ENCODE peak calls at places on chromosomes 7 and 10, in seven cellular contexts. B is breast epithelium, S is prostate gland, O is K562, K is stomach, P is transverse colon, E is GM23338. T is an unnamed sample.

GRCh38 chr10:119251315-119251708 is 43.9 kb downstream of the GRK5 start:
- DNase-seq in B (no peak), E (no peak), P (no peak), K (no peak), O (peak; percentile 57), S (no peak), T (no peak)

GRCh38 chr10:79243211-79244067 is 103.8 kb upstream of the PPIF start:
- DNase-seq in K (peak; percentile 46), E (peak; percentile 80), S (no peak), O (no peak), P (peak; percentile 63), B (no peak), T (no peak)

GRCh38 chr7:64308019-64308275 is 5.8 kb upstream of the ZNF736 start:
- DNase-seq in P (peak; percentile 19), O (no peak), S (no peak), E (no peak), B (no peak), K (no peak), T (no peak)

GRCh38 chr7:24372973-24373372 is 89.0 kb downstream of the NPY start:
- DNase-seq in B (no peak), S (no peak), E (peak; percentile 28), K (no peak), O (no peak), P (no peak), T (no peak)

GRCh38 chr10:1498746-1499343 is 238.5 kb downstream of the ADARB2 start:
- DNase-seq in O (no peak), B (no peak), K (no peak), E (no peak), P (no peak), S (no peak), T (peak; percentile 45)

GRCh38 chr10:1939016-1939415 is 201.7 kb upstream of the ADARB2 start:
- DNase-seq in P (no peak), B (no peak), K (no peak), E (no peak), S (no peak), O (no peak), T (no peak)

GRCh38 chr7:90540406-90540805 is 55.7 kb upstream of the CDK14 start:
- DNase-seq in B (no peak), P (peak; percentile 56), K (no peak), O (no peak), S (no peak), E (no peak), T (no peak)

GRCh38 chr10:101941871-101942270 is 98.3 kb upstream of the KCNIP2 start:
- DNase-seq in S (no peak), K (no peak), P (no peak), B (no peak), O (no peak), E (no peak), T (no peak)

GRCh38 chr10:12780634-12781601 is 220.6 kb downstream of the CCDC3 start:
- DNase-seq in O (no peak), S (no peak), E (no peak), B (no peak), K (no peak), P (no peak), T (no peak)

GRCh38 chr10:122407375-122408125 is 33.0 kb downstream of the PLEKHA1 start:
- DNase-seq in K (no peak), E (no peak), B (no peak), S (no peak), P (no peak), O (no peak), T (no peak)

GRCh38 chr10:5525581-5526271 is 965 bp downstream of the CALML3 start:
- DNase-seq in K (peak; percentile 17), P (peak; percentile 6), S (no peak), E (no peak), O (no peak), B (no peak), T (no peak)

GRCh38 chr7:55026086-55026790 is 7.4 kb downstream of the EGFR start:
- DNase-seq in E (no peak), B (no peak), S (no peak), O (no peak), P (no peak), K (no peak), T (no peak)
- H3K4me1 ChIP-seq in E (no peaks in the 10 kb centered on the region), B (peaks cover 5% of the 10 kb centered on the region), S (peaks cover 3% of the 10 kb centered on the region), O (no peaks in the 10 kb centered on the region), P (peaks cover 14% of the 10 kb centered on the region), K (peaks cover 77% of the 10 kb centered on the region), T (no peaks in the 10 kb centered on the region)

GRCh38 chr10:116796469-116796868 is 52.8 kb upstream of the ENO4 start:
- DNase-seq in E (no peak), K (no peak), P (no peak), B (no peak), O (no peak), S (no peak), T (no peak)

GRCh38 chr10:116787018-116787674 is 44.8 kb upstream of the HSPA12A start:
- DNase-seq in E (no peak), B (no peak), P (no peak), K (no peak), S (no peak), O (no peak), T (no peak)

GRCh38 chr10:116787893-116788665 is 45.7 kb upstream of the HSPA12A start:
- DNase-seq in E (peak; percentile 92), K (peak; percentile 74), O (peak; percentile 49), S (peak; percentile 53), B (peak; percentile 62), P (peak; percentile 72), T (peak; percentile 58)

GRCh38 chr10:116796910-116797513 is 52.3 kb upstream of the ENO4 start:
- DNase-seq in E (peak; percentile 95), P (peak; percentile 76), O (peak; percentile 60), B (peak; percentile 30), K (peak; percentile 76), S (peak; percentile 56), T (peak; percentile 65)

DNA sequence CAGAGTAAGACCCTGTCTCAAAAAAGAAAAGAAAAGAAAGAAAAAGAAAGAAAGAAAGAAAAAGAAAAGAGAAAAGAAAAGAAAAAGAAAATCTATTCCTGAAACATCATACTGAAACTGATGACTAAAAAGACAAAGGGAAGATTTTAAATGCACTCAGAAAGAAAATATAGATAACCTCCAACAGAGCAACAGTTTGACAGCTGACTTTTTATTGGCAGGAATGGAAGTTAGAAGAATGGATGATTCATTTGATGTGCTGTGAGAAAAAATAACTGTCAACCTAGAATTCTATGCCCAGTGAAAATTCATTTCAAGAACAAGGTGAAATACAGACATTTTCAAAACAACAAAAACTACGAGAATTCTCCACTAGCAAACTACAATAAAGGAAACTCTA is 50.4 kb upstream of the HSPA12A start:
- DNase-seq in S (no peak), O (no peak), P (no peak), E (no peak), B (no peak), K (no peak), T (no peak)
- TF ChIP-seq POLR2AphosphoS5 in S (no peak), O (no peak), P (no peak), E (no peak), B (no peak), K (no peak), T (no peak)

GRCh38 chr7:116528008-116528789 is 3.4 kb downstream of the CAV1 start:
- DNase-seq in S (no peak), P (peak; percentile 27), B (no peak), E (no peak), K (no peak), O (no peak), T (peak; percentile 54)
- H3K4me1 ChIP-seq in S (no peaks in the 10 kb centered on the region), P (no peaks in the 10 kb centered on the region), B (no peaks in the 10 kb centered on the region), E (peaks cover 28% of the 10 kb centered on the region), K (peaks cover 37% of the 10 kb centered on the region), O (peaks cover 24% of the 10 kb centered on the region), T (peaks cover 58% of the 10 kb centered on the region)

GRCh38 chr7:95316588-95316987 is 7.7 kb downstream of the PON1 start:
- DNase-seq in E (no peak), B (no peak), P (no peak), K (no peak), S (no peak), O (no peak), T (no peak)
- TF ChIP-seq POLR2AphosphoS5 in E (no peak), B (no peak), P (no peak), K (no peak), S (no peak), O (no peak), T (no peak)

DNA sequence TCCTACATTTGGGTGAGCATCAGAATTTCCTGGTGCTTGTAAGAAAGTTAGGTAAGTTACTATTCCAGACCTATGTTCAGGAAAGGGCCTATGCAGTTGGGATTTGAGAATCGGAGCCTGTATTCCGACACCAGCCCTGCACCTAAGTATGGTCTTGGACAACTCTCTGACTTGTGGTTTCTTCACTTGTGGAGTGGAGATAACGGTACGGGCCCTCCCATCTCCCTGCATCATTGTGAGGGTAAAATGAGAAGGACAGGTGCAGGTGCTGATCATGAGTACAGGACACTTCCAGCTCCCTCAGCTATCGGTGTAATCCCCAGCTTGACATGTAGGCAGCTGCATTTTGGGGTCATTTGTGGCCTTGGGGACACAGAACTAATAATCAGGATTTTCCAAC is 138.3 kb upstream of the NAMPT start:
- DNase-seq in S (no peak), B (no peak), K (no peak), P (no peak), O (peak; percentile 25), E (no peak), T (no peak)
- H3K4me1 ChIP-seq in S (peaks cover 5% of the 10 kb centered on the region), B (peaks cover 22% of the 10 kb centered on the region), K (peaks cover 81% of the 10 kb centered on the region), P (peaks cover 11% of the 10 kb centered on the region), O (no peaks in the 10 kb centered on the region), E (no peaks in the 10 kb centered on the region), T (no peaks in the 10 kb centered on the region)

DNA sequence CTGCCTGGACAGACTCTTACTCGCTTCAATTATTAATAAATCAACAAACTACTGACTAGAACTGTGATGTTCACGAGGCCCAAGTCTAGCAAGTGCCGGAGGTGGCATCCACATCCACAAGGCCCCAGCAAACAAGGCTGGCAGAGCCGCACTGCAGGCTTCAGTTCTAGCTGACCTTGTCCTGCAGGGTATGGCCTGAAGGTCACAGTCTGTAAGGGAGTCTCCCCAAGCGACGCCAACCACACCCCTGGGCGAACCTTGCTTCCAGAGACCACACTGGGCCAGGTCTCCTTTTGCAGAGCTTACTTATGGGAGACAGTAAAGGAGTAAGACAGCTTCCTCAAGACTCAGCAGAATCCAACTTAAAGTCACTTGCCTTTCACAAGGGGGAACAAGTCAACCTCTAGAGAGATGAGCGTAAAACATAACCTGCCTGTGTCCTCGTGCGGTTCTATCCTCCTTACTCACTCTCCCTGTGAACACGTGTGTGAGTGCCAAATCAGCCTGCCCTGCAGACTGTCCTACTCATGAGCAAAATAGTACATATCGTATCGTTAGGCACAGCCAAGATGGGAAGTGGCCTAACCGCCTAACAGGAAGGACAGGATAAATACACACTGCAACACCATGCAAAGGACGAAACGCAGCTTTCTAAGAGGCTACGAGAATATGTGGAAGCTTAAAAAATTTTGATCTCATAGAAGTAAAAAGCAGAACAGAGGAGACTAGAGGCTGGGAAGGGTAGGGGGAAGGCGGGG is 22.7 kb downstream of the FAM53B start:
- DNase-seq in E (no peak), K (no peak), B (peak; percentile 70), S (peak; percentile 72), O (no peak), P (peak; percentile 55), T (no peak)
- TF ChIP-seq POLR2AphosphoS5 in E (no peak), K (peak; percentile 58), B (peak; percentile 50), S (peak; percentile 85), O (no peak), P (peak; percentile 48), T (no peak)

DNA sequence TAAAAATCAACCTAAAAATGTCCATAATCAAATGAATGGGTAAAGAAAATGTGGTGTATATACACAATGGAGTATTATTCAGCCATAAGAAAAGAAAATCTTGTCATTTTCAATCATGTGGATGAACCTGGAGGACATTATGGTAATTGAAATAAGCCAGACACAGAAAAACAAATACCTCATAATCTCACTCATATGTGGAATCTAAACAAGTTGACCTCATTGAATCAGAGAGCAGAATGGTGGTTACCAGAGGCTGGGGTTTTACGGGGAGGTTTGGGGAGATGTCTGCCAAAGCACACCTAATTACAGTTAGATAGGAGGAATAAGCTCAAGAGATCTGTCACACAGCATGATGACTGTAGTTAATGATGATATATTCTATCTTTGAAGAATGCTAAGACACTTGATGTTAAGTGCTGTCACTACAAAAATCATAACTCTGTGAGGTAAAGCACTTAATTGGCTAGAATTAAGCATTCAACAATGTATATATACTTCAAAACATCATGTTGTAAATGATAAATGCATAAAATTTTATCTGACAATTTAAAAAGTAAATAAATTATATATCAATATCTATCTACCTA is 39.1 kb upstream of the TNPO3 start:
- DNase-seq in O (no peak), E (no peak), K (no peak), B (no peak), P (no peak), S (no peak), T (no peak)
- H3K4me1 ChIP-seq in O (no peaks in the 10 kb centered on the region), E (no peaks in the 10 kb centered on the region), K (peaks cover 16% of the 10 kb centered on the region), B (no peaks in the 10 kb centered on the region), P (no peaks in the 10 kb centered on the region), S (no peaks in the 10 kb centered on the region), T (peaks cover 6% of the 10 kb centered on the region)

T was measured in HCT116.